ENCODE peak calls at places on chromosomes 2 and 18, in seven cellular contexts. One of them, this sample, is unnamed.

GRCh38 chr2:160351978-160352377 is 141.6 kb downstream of the RBMS1 start:
- DNase-seq in GM23338: no peak
- DNase-seq in heart right ventricle: no peak
- DNase-seq in adrenal gland: no peak
- DNase-seq in breast epithelium: no peak
- DNase-seq in heart left ventricle: no peak
- DNase-seq in sigmoid colon: no peak
- DNase-seq in this sample: peak

GRCh38 chr2:7671312-7671711 is 754.1 kb downstream of the RNF144A start:
- DNase-seq in breast epithelium: no peak
- DNase-seq in GM23338: no peak
- DNase-seq in heart left ventricle: peak
- DNase-seq in sigmoid colon: peak
- DNase-seq in adrenal gland: peak
- DNase-seq in heart right ventricle: peak
- DNase-seq in this sample: no peak

GRCh38 chr2:64792310-64792709 is 138.6 kb upstream of the SERTAD2 start:
- DNase-seq in heart left ventricle: no peak
- DNase-seq in adrenal gland: no peak
- DNase-seq in sigmoid colon: no peak
- DNase-seq in GM23338: no peak
- DNase-seq in breast epithelium: no peak
- DNase-seq in heart right ventricle: no peak
- DNase-seq in this sample: no peak

GRCh38 chr18:74617486-74617885 is 19.8 kb downstream of the ZNF407 start:
- DNase-seq in adrenal gland: no peak
- DNase-seq in heart right ventricle: no peak
- DNase-seq in heart left ventricle: no peak
- DNase-seq in breast epithelium: no peak
- DNase-seq in GM23338: no peak
- DNase-seq in sigmoid colon: no peak
- DNase-seq in this sample: no peak

GRCh38 chr2:30178618-30179404 is 32.0 kb downstream of the YPEL5 start:
- DNase-seq in breast epithelium: no peak
- DNase-seq in heart right ventricle: peak
- DNase-seq in sigmoid colon: peak
- DNase-seq in heart left ventricle: peak
- DNase-seq in adrenal gland: peak
- DNase-seq in GM23338: no peak
- DNase-seq in this sample: peak

GRCh38 chr2:150479075-150479915 is 8.2 kb downstream of the RND3 start:
- DNase-seq in GM23338: no peak
- DNase-seq in heart left ventricle: no peak
- DNase-seq in breast epithelium: no peak
- DNase-seq in heart right ventricle: no peak
- DNase-seq in adrenal gland: no peak
- DNase-seq in sigmoid colon: no peak
- DNase-seq in this sample: peak

GRCh38 chr2:108034843-108035242 is 48.5 kb downstream of the SLC5A7 start:
- DNase-seq in adrenal gland: no peak
- DNase-seq in heart right ventricle: no peak
- DNase-seq in GM23338: no peak
- DNase-seq in breast epithelium: no peak
- DNase-seq in heart left ventricle: no peak
- DNase-seq in sigmoid colon: no peak
- DNase-seq in this sample: no peak

GRCh38 chr2:237315170-237315880 is 98.6 kb downstream of the COL6A3 start:
- DNase-seq in GM23338: peak
- DNase-seq in sigmoid colon: peak
- DNase-seq in heart right ventricle: peak
- DNase-seq in heart left ventricle: peak
- DNase-seq in breast epithelium: peak
- DNase-seq in adrenal gland: peak
- DNase-seq in this sample: no peak

GRCh38 chr2:176378323-176378722 is 109.1 kb downstream of the MTX2 start:
- DNase-seq in sigmoid colon: no peak
- DNase-seq in breast epithelium: no peak
- DNase-seq in heart right ventricle: no peak
- DNase-seq in heart left ventricle: no peak
- DNase-seq in GM23338: no peak
- DNase-seq in adrenal gland: no peak
- DNase-seq in this sample: no peak

GRCh38 chr2:11082880-11083279 is 72.4 kb upstream of the SLC66A3 start:
- DNase-seq in heart left ventricle: no peak
- DNase-seq in GM23338: no peak
- DNase-seq in adrenal gland: peak
- DNase-seq in heart right ventricle: no peak
- DNase-seq in sigmoid colon: no peak
- DNase-seq in breast epithelium: no peak
- DNase-seq in this sample: no peak

GRCh38 chr18:70450658-70451253 is 161.9 kb downstream of the SOCS6 start:
- DNase-seq in sigmoid colon: no peak
- DNase-seq in heart right ventricle: no peak
- DNase-seq in breast epithelium: no peak
- DNase-seq in heart left ventricle: no peak
- DNase-seq in GM23338: peak
- DNase-seq in adrenal gland: no peak
- DNase-seq in this sample: peak

GRCh38 chr2:28736034-28736433 is 15.6 kb upstream of the PPP1CB start:
- DNase-seq in adrenal gland: peak
- DNase-seq in heart right ventricle: peak
- DNase-seq in heart left ventricle: peak
- DNase-seq in sigmoid colon: peak
- DNase-seq in breast epithelium: peak
- DNase-seq in GM23338: no peak
- DNase-seq in this sample: no peak

GRCh38 chr2:16135913-16136310 is 195.6 kb downstream of the MYCN start:
- DNase-seq in GM23338: no peak
- DNase-seq in breast epithelium: no peak
- DNase-seq in heart left ventricle: no peak
- DNase-seq in adrenal gland: peak
- DNase-seq in heart right ventricle: no peak
- DNase-seq in sigmoid colon: no peak
- DNase-seq in this sample: no peak

GRCh38 chr2:99554238-99554637 is 64.4 kb upstream of the REV1 start:
- DNase-seq in heart left ventricle: no peak
- DNase-seq in adrenal gland: no peak
- DNase-seq in sigmoid colon: no peak
- DNase-seq in GM23338: peak
- DNase-seq in breast epithelium: no peak
- DNase-seq in heart right ventricle: no peak
- DNase-seq in this sample: no peak
- TF ChIP-seq CTCF in heart left ventricle: no peak
- TF ChIP-seq CTCF in adrenal gland: no peak
- TF ChIP-seq CTCF in sigmoid colon: no peak
- TF ChIP-seq CTCF in GM23338: peak
- TF ChIP-seq CTCF in breast epithelium: no peak
- TF ChIP-seq CTCF in heart right ventricle: no peak
- TF ChIP-seq CTCF in this sample: no peak

GRCh38 chr18:63867368-63867767 is 20.1 kb upstream of the SERPINB2 start:
- DNase-seq in heart left ventricle: no peak
- DNase-seq in heart right ventricle: no peak
- DNase-seq in GM23338: no peak
- DNase-seq in breast epithelium: no peak
- DNase-seq in adrenal gland: no peak
- DNase-seq in sigmoid colon: no peak
- DNase-seq in this sample: peak

GRCh38 chr18:63868546-63868945 is 19.0 kb upstream of the SERPINB2 start:
- DNase-seq in heart left ventricle: no peak
- DNase-seq in sigmoid colon: no peak
- DNase-seq in adrenal gland: no peak
- DNase-seq in breast epithelium: no peak
- DNase-seq in GM23338: no peak
- DNase-seq in heart right ventricle: no peak
- DNase-seq in this sample: no peak

GRCh38 chr18:63872586-63872985 is 14.9 kb upstream of the SERPINB2 start:
- DNase-seq in breast epithelium: no peak
- DNase-seq in heart right ventricle: no peak
- DNase-seq in GM23338: no peak
- DNase-seq in heart left ventricle: no peak
- DNase-seq in adrenal gland: no peak
- DNase-seq in sigmoid colon: no peak
- DNase-seq in this sample: no peak

GRCh38 chr18:63869851-63870250 is 17.7 kb upstream of the SERPINB2 start:
- DNase-seq in breast epithelium: no peak
- DNase-seq in heart left ventricle: no peak
- DNase-seq in adrenal gland: no peak
- DNase-seq in GM23338: no peak
- DNase-seq in sigmoid colon: no peak
- DNase-seq in heart right ventricle: no peak
- DNase-seq in this sample: peak

DNA sequence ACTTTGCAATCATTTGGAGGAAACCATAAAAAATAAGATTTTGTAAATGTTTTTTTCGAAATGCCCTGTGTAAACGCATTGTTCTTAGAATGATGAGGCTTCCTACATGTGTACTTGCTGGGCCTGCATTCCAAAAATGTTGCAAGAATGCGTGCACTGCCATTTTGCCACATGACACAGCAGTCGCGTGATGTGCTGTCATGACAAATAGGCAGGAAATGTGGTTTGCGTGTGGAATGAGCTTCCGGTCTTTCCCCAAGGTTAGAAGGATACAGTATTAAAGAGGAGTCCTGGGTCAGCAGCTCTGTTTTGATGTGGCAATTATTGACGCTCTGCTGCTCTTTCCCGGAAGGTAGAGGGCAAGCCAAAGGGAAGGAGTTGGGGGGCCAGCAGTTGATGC is 18.1 kb upstream of the SERPINB2 start:
- DNase-seq in adrenal gland: no peak
- DNase-seq in breast epithelium: no peak
- DNase-seq in heart right ventricle: no peak
- DNase-seq in heart left ventricle: no peak
- DNase-seq in GM23338: no peak
- DNase-seq in sigmoid colon: no peak
- DNase-seq in this sample: peak
- H3K27ac ChIP-seq in adrenal gland: no peak
- H3K27ac ChIP-seq in breast epithelium: no peak
- H3K27ac ChIP-seq in heart right ventricle: no peak
- H3K27ac ChIP-seq in heart left ventricle: no peak
- H3K27ac ChIP-seq in GM23338: no peak
- H3K27ac ChIP-seq in sigmoid colon: no peak
- H3K27ac ChIP-seq in this sample: peak

GRCh38 chr18:39586696-39587095 is 2021.1 kb upstream of the CELF4 start:
- DNase-seq in sigmoid colon: no peak
- DNase-seq in heart right ventricle: no peak
- DNase-seq in GM23338: no peak
- DNase-seq in breast epithelium: no peak
- DNase-seq in heart left ventricle: no peak
- DNase-seq in adrenal gland: no peak
- DNase-seq in this sample: no peak
- TF ChIP-seq CTCF in sigmoid colon: no peak
- TF ChIP-seq CTCF in heart right ventricle: no peak
- TF ChIP-seq CTCF in GM23338: no peak
- TF ChIP-seq CTCF in breast epithelium: no peak
- TF ChIP-seq CTCF in heart left ventricle: no peak
- TF ChIP-seq CTCF in adrenal gland: no peak
- TF ChIP-seq CTCF in this sample: no peak

DNA sequence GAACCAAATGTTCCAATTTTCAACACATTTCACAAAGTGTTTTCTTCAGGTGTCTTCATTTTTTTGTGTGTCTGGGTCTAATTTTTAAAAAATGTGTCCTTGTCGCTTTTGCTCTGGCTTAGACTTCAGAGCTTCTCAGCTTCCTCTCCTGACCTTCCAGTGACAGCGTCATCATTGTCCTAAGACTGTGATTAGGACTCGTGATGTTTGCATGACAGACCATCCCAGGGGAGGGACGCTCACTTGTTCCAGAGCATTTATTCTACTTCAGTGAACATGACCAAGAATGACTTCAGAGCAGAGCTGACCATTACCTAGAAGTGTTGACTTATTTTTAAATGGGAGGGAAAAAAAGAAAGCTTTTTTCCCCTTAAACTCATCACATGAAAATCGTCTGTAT is 591.9 kb downstream of the IRS1 start:
- DNase-seq in GM23338: no peak
- DNase-seq in adrenal gland: peak
- DNase-seq in heart left ventricle: no peak
- DNase-seq in heart right ventricle: no peak
- DNase-seq in sigmoid colon: no peak
- DNase-seq in breast epithelium: no peak
- DNase-seq in this sample: no peak
- H3K27ac ChIP-seq in GM23338: no peak
- H3K27ac ChIP-seq in adrenal gland: no peak
- H3K27ac ChIP-seq in heart left ventricle: no peak
- H3K27ac ChIP-seq in heart right ventricle: no peak
- H3K27ac ChIP-seq in sigmoid colon: no peak
- H3K27ac ChIP-seq in breast epithelium: no peak
- H3K27ac ChIP-seq in this sample: no peak

GRCh38 chr18:46770708-46771107 is 13.9 kb upstream of the ST8SIA5 start:
- DNase-seq in breast epithelium: no peak
- DNase-seq in adrenal gland: no peak
- DNase-seq in heart left ventricle: no peak
- DNase-seq in heart right ventricle: no peak
- DNase-seq in GM23338: no peak
- DNase-seq in sigmoid colon: no peak
- DNase-seq in this sample: no peak

GRCh38 chr18:46767217-46767616 is 10.4 kb upstream of the ST8SIA5 start:
- DNase-seq in heart left ventricle: no peak
- DNase-seq in heart right ventricle: no peak
- DNase-seq in sigmoid colon: no peak
- DNase-seq in breast epithelium: no peak
- DNase-seq in GM23338: no peak
- DNase-seq in adrenal gland: no peak
- DNase-seq in this sample: no peak

GRCh38 chr18:46768166-46768921 is 11.5 kb upstream of the ST8SIA5 start:
- DNase-seq in adrenal gland: no peak
- DNase-seq in heart left ventricle: peak
- DNase-seq in heart right ventricle: peak
- DNase-seq in GM23338: no peak
- DNase-seq in sigmoid colon: no peak
- DNase-seq in breast epithelium: no peak
- DNase-seq in this sample: no peak

GRCh38 chr18:46771141-46771540 is 14.3 kb upstream of the ST8SIA5 start:
- DNase-seq in heart right ventricle: no peak
- DNase-seq in heart left ventricle: no peak
- DNase-seq in breast epithelium: no peak
- DNase-seq in GM23338: no peak
- DNase-seq in sigmoid colon: no peak
- DNase-seq in adrenal gland: no peak
- DNase-seq in this sample: no peak

GRCh38 chr18:46772396-46772795 is 15.5 kb upstream of the ST8SIA5 start:
- DNase-seq in heart left ventricle: no peak
- DNase-seq in sigmoid colon: no peak
- DNase-seq in breast epithelium: no peak
- DNase-seq in GM23338: no peak
- DNase-seq in adrenal gland: no peak
- DNase-seq in heart right ventricle: no peak
- DNase-seq in this sample: no peak
- TF ChIP-seq CTCF in heart left ventricle: no peak
- TF ChIP-seq CTCF in sigmoid colon: no peak
- TF ChIP-seq CTCF in breast epithelium: no peak
- TF ChIP-seq CTCF in GM23338: peak
- TF ChIP-seq CTCF in adrenal gland: no peak
- TF ChIP-seq CTCF in heart right ventricle: no peak
- TF ChIP-seq CTCF in this sample: no peak

This sample was measured in RWPE1.